ENCODE peak calls at places on chromosomes 12 and 14, in ten cellular contexts. W is NCI-H1048, L is kidney glomerular epithelial cell, Q is posterior cingulate gyrus, G is bronchial epithelial cell, V is ACHN, D is AG09309, H is occipital lobe, E is mesendoderm, O is HFF-Myc. M is an unnamed sample.

GRCh38 chr12:93829073-93829472 is 151.9 kb downstream of the CRADD start:
- DNase-seq in W (no peak), L (no peak), Q (no peak), G (no peak), V (no peak), D (no peak), H (no peak), E (no peak), O (no peak), M (no peak)

GRCh38 chr12:109433618-109434017 is 43.5 kb downstream of the KCTD10 start:
- DNase-seq in W (no peak), L (no peak), Q (no peak), G (no peak), V (peak), D (no peak), H (no peak), E (peak), O (no peak), M (no peak)

GRCh38 chr14:88166616-88167015 is 156.5 kb downstream of the KCNK10 start:
- DNase-seq in W (no peak), L (peak), Q (no peak), G (peak), V (no peak), D (no peak), H (no peak), E (peak), O (no peak), M (no peak)

GRCh38 chr12:67202344-67203012 is 66.7 kb upstream of the CAND1 start:
- DNase-seq in W (no peak), L (no peak), Q (no peak), G (no peak), V (no peak), D (no peak), H (no peak), E (no peak), O (no peak), M (no peak)

GRCh38 chr14:58947156-58947555 is 241.3 kb upstream of the DAAM1 start:
- DNase-seq in W (no peak), L (no peak), Q (no peak), G (no peak), V (no peak), D (no peak), H (no peak), E (peak), O (no peak), M (no peak)

GRCh38 chr14:67883717-67884116 is 64.1 kb downstream of the RAD51B start:
- DNase-seq in W (no peak), L (no peak), Q (no peak), G (peak), V (peak), D (peak), H (no peak), E (no peak), O (no peak), M (no peak)

GRCh38 chr12:48969160-48969771 is 2.3 kb downstream of the WNT10B start:
- DNase-seq in W (no peak), L (no peak), Q (no peak), G (no peak), V (no peak), D (no peak), H (no peak), E (no peak), O (no peak), M (no peak)

GRCh38 chr12:47547077-47547476 is 158.8 kb downstream of the RPAP3 start:
- DNase-seq in W (no peak), L (peak), Q (no peak), G (peak), V (peak), D (peak), H (no peak), E (peak), O (no peak), M (no peak)

GRCh38 chr14:104436047-104436531 is 143.5 kb upstream of the C14orf180 start:
- DNase-seq in W (no peak), L (no peak), Q (no peak), G (no peak), V (no peak), D (no peak), H (no peak), E (peak), O (no peak), M (no peak)

GRCh38 chr14:94027566-94028449 is 1.7 kb downstream of the OTUB2 start:
- DNase-seq in W (no peak), L (no peak), Q (no peak), G (peak), V (no peak), D (no peak), H (no peak), E (no peak), O (no peak), M (no peak)

GRCh38 chr14:68655021-68655811 is 137.7 kb downstream of the ZFP36L1 start:
- DNase-seq in W (no peak), L (no peak), Q (no peak), G (no peak), V (no peak), D (no peak), H (no peak), E (no peak), O (no peak), M (no peak)

GRCh38 chr14:61418749-61419148 is 97.4 kb downstream of the PRKCH start:
- DNase-seq in W (no peak), L (no peak), Q (no peak), G (no peak), V (no peak), D (no peak), H (no peak), E (no peak), O (no peak), M (no peak)

GRCh38 chr12:65892905-65893304 is 68.6 kb downstream of the HMGA2 start:
- DNase-seq in W (no peak), L (peak), Q (no peak), G (peak), V (peak), D (no peak), H (no peak), E (no peak), O (peak), M (peak)

GRCh38 chr14:35050652-35051051 is 4.6 kb downstream of the FAM177A1 start:
- DNase-seq in W (no peak), L (no peak), Q (no peak), G (peak), V (no peak), D (no peak), H (no peak), E (peak), O (peak), M (peak)

GRCh38 chr12:48261773-48262172 is 58.7 kb upstream of the OR10AD1 start:
- DNase-seq in W (no peak), L (no peak), Q (no peak), G (no peak), V (no peak), D (no peak), H (no peak), E (no peak), O (no peak), M (no peak)

GRCh38 chr12:50353869-50354593 is 42.4 kb downstream of the FAM186A start:
- DNase-seq in W (no peak), L (no peak), Q (no peak), G (no peak), V (peak), D (no peak), H (no peak), E (no peak), O (no peak), M (no peak)